ENCODE peak calls at places on chromosome 6, in five cellular contexts. B, G, V, Q and E are unnamed samples.

GRCh38 chr6:136797977-136798376 is 5.7 kb upstream of the MAP3K5 start:
- DNase-seq in B (no peak), G (no peak), V (no peak), Q (no peak), E (no peak)

GRCh38 chr6:12367412-12367811 is 77.3 kb downstream of the EDN1 start:
- DNase-seq in B (no peak), G (no peak), V (no peak), Q (no peak), E (no peak)

GRCh38 chr6:111030008-111031006 is 48.5 kb downstream of the RPF2 start:
- DNase-seq in B (no peak), G (no peak), V (no peak), Q (no peak), E (no peak)

GRCh38 chr6:152160346-152160745 is 352.9 kb downstream of the ESR1 start:
- DNase-seq in B (no peak), G (no peak), V (no peak), Q (no peak), E (no peak)

GRCh38 chr6:48075181-48075580 is 35.8 kb downstream of the PTCHD4 start:
- DNase-seq in B (no peak), G (no peak), V (no peak), Q (no peak), E (no peak)

GRCh38 chr6:152351110-152351509 is 286.1 kb downstream of the SYNE1 start:
- DNase-seq in B (no peak), G (no peak), V (no peak), Q (no peak), E (no peak)

GRCh38 chr6:70956451-70957283 is at the start of gene B3GAT2:
- DNase-seq in B (no peak), G (no peak), V (peak; percentile 80), Q (peak; percentile 5), E (no peak)

GRCh38 chr6:49151957-49152356 is 311.1 kb downstream of the MMUT start:
- DNase-seq in B (no peak), G (no peak), V (no peak), Q (no peak), E (no peak)

GRCh38 chr6:52049252-52050050 is 38.0 kb downstream of the PKHD1 start:
- DNase-seq in B (peak; percentile 32), G (peak; percentile 38), V (no peak), Q (peak; percentile 8), E (peak; percentile 35)

GRCh38 chr6:16044211-16044643 is 84.7 kb upstream of the MYLIP start:
- DNase-seq in B (no peak), G (peak; percentile 43), V (no peak), Q (no peak), E (no peak)

DNA sequence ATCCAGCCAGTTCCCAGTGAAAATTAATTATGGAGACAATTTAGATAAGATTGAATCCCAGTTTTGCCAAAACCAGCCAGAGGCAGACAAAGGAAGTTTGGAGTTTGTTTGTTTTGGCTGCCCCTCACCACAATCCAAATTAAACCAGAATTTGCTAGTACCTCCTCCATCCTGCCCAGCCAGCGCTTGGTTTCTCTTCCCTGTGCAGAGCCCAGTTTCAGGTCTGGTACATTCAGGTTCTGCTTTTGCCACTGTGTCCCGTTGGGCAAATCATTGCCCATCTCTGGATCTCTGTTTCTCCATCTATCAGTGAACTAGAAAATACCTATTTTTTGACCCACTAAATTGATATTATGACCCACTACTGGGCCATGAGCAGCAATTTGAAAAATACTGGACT is 26.4 kb downstream of the FOXP4 start:
- DNase-seq in B (no peak), G (no peak), V (no peak), Q (no peak), E (no peak)
- H4K20me1 ChIP-seq in B (no peaks in the 10 kb centered on the region), G (peaks cover 14% of the 10 kb centered on the region), V (peaks cover 3% of the 10 kb centered on the region), Q (peaks cover 28% of the 10 kb centered on the region), E (peaks cover 20% of the 10 kb centered on the region)

GRCh38 chr6:116662186-116662585 is 6.4 kb downstream of the ZUP1 start:
- DNase-seq in B (no peak), G (no peak), V (no peak), Q (no peak), E (no peak)

GRCh38 chr6:116665464-116665863 is 3.1 kb downstream of the ZUP1 start:
- DNase-seq in B (no peak), G (no peak), V (no peak), Q (no peak), E (no peak)

GRCh38 chr6:116667620-116668019 is 946 bp downstream of the ZUP1 start:
- DNase-seq in B (no peak), G (no peak), V (no peak), Q (no peak), E (no peak)

GRCh38 chr6:116663308-116663707 is 5.3 kb downstream of the ZUP1 start:
- DNase-seq in B (no peak), G (no peak), V (no peak), Q (no peak), E (no peak)

DNA sequence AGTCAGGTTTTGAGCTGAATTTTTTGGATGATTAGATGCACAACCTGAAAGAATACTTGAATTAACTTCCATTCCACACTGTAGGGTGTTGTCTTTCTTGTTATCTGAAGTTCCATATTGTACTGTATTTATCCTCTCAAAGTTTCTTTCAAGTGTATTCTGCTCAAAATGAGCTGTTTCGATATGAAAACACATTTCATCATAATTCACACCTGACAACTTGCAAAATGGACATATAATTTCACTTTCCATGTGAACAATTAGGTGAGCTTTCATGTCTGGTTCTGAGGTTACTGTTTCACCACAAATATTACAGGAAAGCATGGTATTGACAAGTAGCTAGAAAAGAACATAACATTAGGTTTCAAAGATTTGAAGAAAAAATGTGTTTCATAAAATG is 1.7 kb downstream of the ZUP1 start:
- DNase-seq in B (no peak), G (no peak), V (no peak), Q (no peak), E (no peak)
- H3K4me2 ChIP-seq in B (peak overlapping the region; percentile 8), G (peak overlapping the region; percentile 80), V (peak overlapping the region; percentile 49), Q (peak overlapping the region; percentile 76), E (peak overlapping the region; percentile 90)

GRCh38 chr6:36364669-36365479 is 22.6 kb downstream of the ETV7 start:
- DNase-seq in B (no peak), G (no peak), V (no peak), Q (peak; percentile 49), E (no peak)
- H3K27ac ChIP-seq in B (no peak overlapping the region), G (no peak overlapping the region), V (no peak overlapping the region), Q (peak overlapping the region; percentile 7), E (no peak overlapping the region)

DNA sequence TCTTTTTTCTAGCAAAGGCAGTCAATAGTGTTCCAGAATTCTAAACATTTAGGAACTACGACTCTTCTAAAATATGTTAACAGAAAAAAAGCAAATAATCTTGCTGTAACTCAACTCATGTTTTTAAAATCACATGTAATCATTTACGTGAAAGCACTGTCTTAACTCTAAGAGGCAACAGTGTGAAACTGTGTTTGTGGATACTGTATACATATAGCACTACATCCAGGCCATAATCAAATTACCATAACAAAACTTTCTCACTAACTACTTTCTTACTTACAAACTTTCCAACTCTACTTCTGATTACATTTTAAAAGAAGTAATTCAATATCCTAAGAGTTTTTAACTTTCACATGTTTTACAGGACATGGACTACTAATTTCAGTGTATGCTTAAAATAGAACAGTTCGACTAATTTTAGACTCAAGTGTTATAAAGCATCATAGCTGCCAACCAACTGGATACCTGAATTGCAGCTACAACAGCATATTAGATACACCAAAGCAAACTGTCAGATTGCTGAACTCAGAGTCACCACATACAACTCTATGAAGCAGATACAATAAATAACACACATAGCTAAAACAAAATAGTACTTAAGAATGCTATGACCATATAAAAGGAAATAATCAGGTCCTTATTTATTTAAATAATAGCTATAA is 121.6 kb upstream of the BEND6 start:
- DNase-seq in B (no peak), G (no peak), V (no peak), Q (no peak), E (no peak)
- H4K20me1 ChIP-seq in B (no peaks in the 10 kb centered on the region), G (no peaks in the 10 kb centered on the region), V (peaks cover 29% of the 10 kb centered on the region), Q (peaks cover 74% of the 10 kb centered on the region), E (no peaks in the 10 kb centered on the region)

GRCh38 chr6:53694800-53695394 is 29.3 kb upstream of the KLHL31 start:
- DNase-seq in B (no peak), G (no peak), V (no peak), Q (no peak), E (no peak)

GRCh38 chr6:53692172-53692571 is 26.6 kb upstream of the KLHL31 start:
- DNase-seq in B (no peak), G (no peak), V (no peak), Q (no peak), E (no peak)

GRCh38 chr6:53691252-53691651 is 25.7 kb upstream of the KLHL31 start:
- DNase-seq in B (no peak), G (no peak), V (no peak), Q (no peak), E (no peak)

GRCh38 chr6:53696351-53696750 is 30.8 kb upstream of the KLHL31 start:
- DNase-seq in B (no peak), G (no peak), V (no peak), Q (no peak), E (no peak)

DNA sequence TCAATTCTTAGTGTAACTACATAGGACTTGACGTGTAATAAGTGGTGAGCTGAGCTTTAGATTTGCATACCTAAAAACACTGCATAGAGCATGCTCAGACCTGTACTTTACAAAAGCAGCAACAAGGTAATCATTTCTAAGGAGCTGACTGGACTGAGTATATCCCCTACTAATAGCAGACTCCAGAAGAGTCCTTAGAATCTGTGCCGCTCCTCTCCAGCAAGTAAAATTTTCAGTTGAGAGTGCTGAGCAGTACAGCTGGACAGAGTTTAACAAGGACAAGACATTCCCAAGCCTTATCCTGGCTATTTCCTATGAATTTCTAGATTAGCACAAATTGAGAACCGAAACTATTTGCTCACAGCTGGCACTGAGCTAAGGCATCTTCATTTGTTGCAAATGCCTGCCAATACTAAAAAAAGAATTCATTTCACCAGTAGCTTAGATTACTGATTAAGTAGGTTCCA is 26.1 kb upstream of the KLHL31 start:
- DNase-seq in B (no peak), G (no peak), V (no peak), Q (no peak), E (no peak)
- H3K4me2 ChIP-seq in B (no peak overlapping the region), G (no peak overlapping the region), V (no peak overlapping the region), Q (no peak overlapping the region), E (no peak overlapping the region)

GRCh38 chr6:53342210-53342609 is 6.5 kb downstream of the ELOVL5 start:
- DNase-seq in B (no peak), G (no peak), V (no peak), Q (no peak), E (no peak)

GRCh38 chr6:53340536-53340935 is 8.2 kb downstream of the ELOVL5 start:
- DNase-seq in B (no peak), G (no peak), V (no peak), Q (no peak), E (no peak)

GRCh38 chr6:53339424-53339823 is 9.3 kb downstream of the ELOVL5 start:
- DNase-seq in B (no peak), G (no peak), V (no peak), Q (no peak), E (no peak)

GRCh38 chr6:53344993-53345392 is 3.8 kb downstream of the ELOVL5 start:
- DNase-seq in B (no peak), G (no peak), V (no peak), Q (no peak), E (no peak)

GRCh38 chr6:53343092-53343491 is 5.7 kb downstream of the ELOVL5 start:
- DNase-seq in B (no peak), G (no peak), V (no peak), Q (no peak), E (no peak)
- H3K27ac ChIP-seq in B (no peak overlapping the region), G (no peak overlapping the region), V (no peak overlapping the region), Q (no peak overlapping the region), E (no peak overlapping the region)

GRCh38 chr6:138975815-138976214 is 12.2 kb downstream of the REPS1 start:
- DNase-seq in B (no peak), G (no peak), V (no peak), Q (no peak), E (no peak)
- H4K20me1 ChIP-seq in B (peaks cover 28% of the 10 kb centered on the region), G (peaks cover 8% of the 10 kb centered on the region), V (no peaks in the 10 kb centered on the region), Q (peaks cover 17% of the 10 kb centered on the region), E (peaks cover 89% of the 10 kb centered on the region)

GRCh38 chr6:158050955-158051354 is 69.3 kb downstream of the SYNJ2 start:
- DNase-seq in B (no peak), G (no peak), V (peak; percentile 92), Q (no peak), E (no peak)
- H3K4me2 ChIP-seq in B (no peak overlapping the region), G (no peak overlapping the region), V (no peak overlapping the region), Q (no peak overlapping the region), E (no peak overlapping the region)